ENCODE peak calls at places on chromosomes 1 and 21, in six cellular contexts. W is GM12891, N is HepG2, T is K562, C is GM12878, Q is H1. L is an unnamed sample.

GRCh38 chr1:160416369-160416768 is 16.0 kb downstream of the VANGL2 start:
- DNase-seq in W (no peak), N (peak; percentile 22), T (peak; percentile 40), C (no peak), Q (no peak), L (no peak)

GRCh38 chr1:96473791-96474452 is 247.7 kb upstream of the PTBP2 start:
- DNase-seq in W (no peak), N (no peak), T (no peak), C (no peak), Q (no peak), L (no peak)

GRCh38 chr1:111139234-111139955 is 498 bp downstream of the DRAM2 start:
- DNase-seq in W (peak; percentile 37), N (peak; percentile 44), T (peak; percentile 77), C (peak; percentile 60), Q (no peak), L (peak; percentile 40)

GRCh38 chr1:29489471-29489870 is 253.1 kb downstream of the PTPRU start:
- DNase-seq in W (no peak), N (no peak), T (no peak), C (no peak), Q (no peak), L (no peak)

GRCh38 chr1:242189591-242189990 is 190.7 kb upstream of the MAP1LC3C start:
- DNase-seq in W (no peak), N (no peak), T (peak; percentile 6), C (no peak), Q (no peak), L (no peak)

GRCh38 chr1:9125325-9125724 is 3.6 kb downstream of the GPR157 start:
- DNase-seq in W (no peak), N (no peak), T (no peak), C (no peak), Q (no peak), L (no peak)

GRCh38 chr1:170162385-170163226 is 16.8 kb downstream of the NTMT2 start:
- DNase-seq in W (no peak), N (peak; percentile 9), T (no peak), C (no peak), Q (no peak), L (no peak)

GRCh38 chr1:207838156-207839082 is 72.5 kb downstream of the CD34 start:
- DNase-seq in W (no peak), N (no peak), T (peak; percentile 62), C (no peak), Q (no peak), L (no peak)

GRCh38 chr1:61086245-61086644 is 3.9 kb downstream of the NFIA start:
- DNase-seq in W (no peak), N (no peak), T (no peak), C (no peak), Q (no peak), L (no peak)

DNA sequence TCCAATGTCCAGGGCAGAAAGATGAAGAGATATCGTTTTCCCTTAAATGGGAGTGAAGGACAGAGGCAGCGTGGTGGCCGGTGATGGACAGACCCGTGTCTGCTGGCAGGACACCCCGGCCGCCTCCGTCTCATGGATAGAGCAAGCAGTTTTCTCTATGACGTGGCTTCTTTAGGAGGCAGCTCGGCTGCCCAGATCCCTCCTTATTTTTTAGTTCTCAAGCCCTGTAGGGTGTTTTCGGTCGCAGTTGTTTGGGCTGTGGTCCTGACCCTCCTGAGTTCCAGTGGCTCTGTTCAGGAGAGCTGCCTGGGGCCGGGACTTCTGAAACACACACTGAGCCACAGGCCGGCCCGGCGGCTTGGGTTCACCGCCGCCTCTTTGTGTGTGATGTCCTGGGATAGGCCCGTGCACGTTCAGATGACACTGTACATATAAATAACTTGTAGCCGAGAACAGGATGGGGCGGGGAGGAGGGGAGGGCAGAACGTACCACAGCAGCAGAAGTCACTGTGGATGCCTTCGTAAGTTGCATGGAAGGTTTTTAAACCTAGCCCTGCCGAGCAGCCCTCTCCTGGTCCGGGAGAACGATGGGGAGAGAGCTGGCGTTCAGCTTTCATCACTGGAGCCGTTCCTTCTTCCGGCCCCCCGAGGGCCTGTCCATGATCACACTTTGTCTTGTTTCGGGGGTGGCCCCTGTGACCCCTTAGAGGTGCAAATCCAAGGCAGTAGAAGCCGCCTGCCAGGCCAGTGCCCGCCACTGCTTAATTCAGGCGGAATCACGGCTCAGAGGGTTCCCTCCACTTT is 65.2 kb downstream of the SIK1 start:
- DNase-seq in W (no peak), N (no peak), T (no peak), C (peak; percentile 73), Q (no peak), L (no peak)
- TF ChIP-seq POLR2A in W (no peak), N (no peak), T (no peak), C (no peak), Q (no peak), L (peak; percentile 44)

DNA sequence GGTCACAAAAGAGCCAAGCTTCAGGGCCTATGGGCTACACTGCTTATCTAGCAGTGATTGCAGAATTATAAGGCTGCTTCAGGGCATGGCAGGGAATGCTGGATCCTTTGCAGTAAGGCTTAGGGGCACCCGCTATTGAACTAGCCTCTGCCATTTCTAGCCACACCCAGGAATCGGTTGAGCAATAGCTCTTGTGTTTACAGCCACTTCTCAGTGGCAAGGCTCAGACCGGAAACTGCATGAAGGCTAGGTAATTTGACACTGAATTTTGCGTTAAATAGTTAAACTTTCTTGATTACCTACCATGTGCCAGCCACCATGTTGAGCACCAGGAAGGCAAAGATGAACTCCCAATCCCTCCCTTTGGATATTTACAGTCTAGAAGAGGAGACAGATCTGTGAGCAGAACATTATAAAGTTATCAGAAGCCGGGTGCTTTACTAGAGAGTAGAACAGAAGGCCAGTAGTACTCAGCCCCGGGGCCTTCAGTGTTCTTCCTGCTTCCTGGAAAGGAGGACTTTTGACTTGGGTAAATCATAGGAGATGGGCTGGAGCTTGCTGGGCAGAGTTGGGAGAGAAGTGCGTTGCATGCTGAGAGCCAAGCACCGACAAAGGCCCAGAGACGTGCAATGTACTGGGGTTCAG is 98.6 kb upstream of the LPGAT1 start:
- DNase-seq in W (no peak), N (peak; percentile 84), T (peak; percentile 74), C (no peak), Q (no peak), L (no peak)
- TF ChIP-seq POLR2AphosphoS5 in W (no peak), N (no peak), T (no peak), C (no peak), Q (no peak), L (no peak)

GRCh38 chr1:15219280-15220023 is 27.6 kb upstream of the FHAD1 start:
- DNase-seq in W (no peak), N (no peak), T (no peak), C (no peak), Q (no peak), L (no peak)
- TF ChIP-seq TAF1 in W (no peak), N (no peak), T (no peak), C (no peak), Q (no peak), L (no peak)

DNA sequence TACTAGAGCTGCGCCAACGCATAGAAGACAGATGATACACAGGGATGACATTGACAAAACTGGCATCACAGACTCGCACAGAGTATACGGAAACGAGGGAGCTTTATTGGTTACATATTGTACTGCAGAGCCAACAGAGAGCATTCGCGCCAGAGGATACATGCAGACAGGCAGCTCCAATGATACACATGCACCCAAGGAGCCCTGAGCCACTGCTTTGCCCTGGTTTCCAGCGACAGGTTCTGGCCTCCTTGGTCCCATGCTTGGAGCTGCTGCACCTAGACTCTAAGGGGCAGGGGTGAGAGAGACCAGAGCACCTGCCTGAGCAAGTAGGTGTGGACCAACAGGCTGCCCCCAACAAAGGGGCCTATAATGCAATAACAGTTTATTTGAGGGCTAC is 65.6 kb downstream of the KDM1A start:
- DNase-seq in W (no peak), N (no peak), T (no peak), C (no peak), Q (no peak), L (no peak)
- TF ChIP-seq POLR2A in W (no peak), N (peak; percentile 26), T (peak; percentile 28), C (peak; percentile 19), Q (peak; percentile 45), L (no peak)

DNA sequence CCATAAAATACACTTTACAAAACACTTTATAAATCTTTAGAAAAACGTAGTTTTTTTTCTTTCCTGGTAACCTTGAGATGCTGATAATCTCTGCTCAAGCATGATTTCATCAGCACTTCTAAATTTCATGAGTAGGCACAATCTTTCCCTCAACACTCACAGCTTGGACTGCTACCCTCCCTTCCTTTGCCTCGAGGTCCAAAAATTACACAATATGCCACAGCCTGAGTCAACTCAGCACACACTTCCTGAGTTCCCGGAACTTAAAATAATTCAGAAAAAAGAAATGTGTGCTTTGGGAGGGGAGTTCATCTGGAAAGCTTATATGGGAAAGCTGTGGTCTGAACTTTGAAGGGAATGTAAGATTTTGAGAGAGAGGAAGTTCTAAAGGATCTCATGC is 5.9 kb downstream of the CLCA2 start:
- DNase-seq in W (no peak), N (no peak), T (peak; percentile 25), C (no peak), Q (no peak), L (no peak)
- TF ChIP-seq POLR2AphosphoS5 in W (no peak), N (no peak), T (no peak), C (no peak), Q (no peak), L (no peak)

GRCh38 chr1:33716976-33717688 is 146.7 kb upstream of the HMGB4 start:
- DNase-seq in W (no peak), N (no peak), T (no peak), C (no peak), Q (peak; percentile 14), L (no peak)

GRCh38 chr1:33723251-33723650 is 140.6 kb upstream of the HMGB4 start:
- DNase-seq in W (no peak), N (no peak), T (no peak), C (no peak), Q (no peak), L (no peak)

GRCh38 chr1:33721416-33721815 is 142.5 kb upstream of the HMGB4 start:
- DNase-seq in W (no peak), N (no peak), T (no peak), C (no peak), Q (no peak), L (no peak)

GRCh38 chr1:33718166-33718565 is 145.7 kb upstream of the HMGB4 start:
- DNase-seq in W (no peak), N (no peak), T (no peak), C (no peak), Q (peak; percentile 10), L (no peak)

GRCh38 chr1:33719771-33720670 is 143.9 kb upstream of the HMGB4 start:
- DNase-seq in W (no peak), N (no peak), T (no peak), C (no peak), Q (peak; percentile 28), L (no peak)
- TF ChIP-seq TAF1 in W (no peak), N (no peak), T (no peak), C (no peak), Q (no peak), L (no peak)

DNA sequence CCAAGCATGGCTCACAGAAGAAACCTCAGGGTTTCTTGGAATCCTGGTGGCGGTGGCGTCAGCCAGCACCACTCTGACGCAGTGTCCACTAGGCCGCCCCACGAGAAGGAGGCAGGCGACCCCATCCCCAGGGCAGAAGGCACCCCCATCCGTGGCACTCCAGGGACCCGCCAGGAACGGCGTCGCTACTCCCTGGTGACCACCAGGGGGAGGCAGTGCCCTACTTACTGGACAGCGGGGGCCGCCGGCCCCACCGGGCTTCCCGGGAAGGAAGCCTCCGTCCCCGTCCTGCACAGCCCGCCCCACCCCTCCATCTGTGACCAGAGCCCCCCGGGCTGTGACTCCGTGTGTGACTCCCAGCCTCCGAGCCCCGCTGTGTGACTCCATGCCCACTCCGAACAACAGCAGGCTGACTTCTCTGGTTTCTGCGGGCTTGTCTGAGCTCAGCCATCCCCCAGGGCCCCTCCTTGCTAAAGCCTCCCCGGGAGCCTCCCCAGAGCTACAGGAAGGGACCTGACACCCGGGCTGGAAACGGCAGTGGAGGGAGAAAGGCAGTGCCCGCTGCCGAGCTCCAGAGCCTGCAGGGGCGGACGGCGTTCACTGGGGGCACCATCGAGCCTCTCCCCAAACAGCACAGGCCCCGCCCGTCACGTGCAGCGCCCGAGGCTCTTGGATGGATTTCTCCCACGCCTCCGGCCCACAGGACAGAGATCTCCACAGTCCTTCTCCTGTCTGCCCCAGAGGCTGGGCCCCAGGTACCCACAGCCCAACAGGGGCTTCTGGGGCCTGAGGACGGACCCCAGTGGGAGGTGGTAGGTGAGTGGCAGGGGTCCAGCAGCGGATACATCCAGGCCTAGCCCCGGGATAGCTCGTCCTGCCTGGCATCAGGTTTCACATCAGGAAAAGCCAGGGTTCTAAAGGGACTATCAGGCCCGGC is 21.1 kb downstream of the KIF17 start:
- DNase-seq in W (peak; percentile 97), N (peak; percentile 76), T (peak; percentile 89), C (peak; percentile 1), Q (peak; percentile 90), L (peak; percentile 96)
- TF ChIP-seq POLR2A in W (no peak), N (no peak), T (no peak), C (no peak), Q (no peak), L (no peak)